ENCODE peak calls at places on chromosomes 12 and 14, in seven cellular contexts. Y, Z, B, R, J, P and S are unnamed samples.

GRCh38 chr12:123973552-123974341 is 732 bp downstream of the ZNF664 start:
- DNase-seq in J (peak; percentile 53), Y (peak; percentile 15), P (peak; percentile 49), B (peak; percentile 66), Z (no peak), R (peak; percentile 10), S (peak; percentile 73)

GRCh38 chr14:39426605-39427004 is 5.6 kb downstream of the FBXO33 start:
- DNase-seq in Y (no peak), R (peak; percentile 59), P (peak; percentile 31), B (no peak), J (peak; percentile 83), Z (no peak), S (no peak)

GRCh38 chr14:39447155-39447554 is 14.9 kb upstream of the FBXO33 start:
- DNase-seq in B (no peak), Z (no peak), Y (no peak), P (no peak), J (no peak), R (no peak), S (no peak)

GRCh38 chr12:76554411-76555225 is 5.0 kb downstream of the OSBPL8 start:
- DNase-seq in P (no peak), Y (no peak), J (peak; percentile 91), Z (no peak), B (no peak), R (no peak), S (no peak)

GRCh38 chr14:60250318-60251035 is 1.5 kb downstream of the PPM1A start:
- DNase-seq in Z (no peak), R (peak; percentile 9), Y (peak; percentile 9), B (no peak), J (peak; percentile 54), P (peak; percentile 53), S (peak; percentile 39)

GRCh38 chr12:54215990-54216579 is 27.3 kb upstream of the SMUG1 start:
- DNase-seq in R (no peak), Z (no peak), P (no peak), J (peak; percentile 81), Y (no peak), B (peak; percentile 76), S (no peak)

GRCh38 chr12:18750087-18750486 is 12.2 kb downstream of the CAPZA3 start:
- DNase-seq in B (no peak), J (no peak), Y (no peak), P (no peak), Z (no peak), R (peak; percentile 26), S (no peak)

GRCh38 chr12:116990971-116991966 is 80.5 kb downstream of the FBXW8 start:
- DNase-seq in Y (no peak), P (no peak), Z (no peak), B (no peak), J (no peak), R (peak; percentile 83), S (no peak)

GRCh38 chr14:57068511-57068910 is 200.2 kb downstream of the EXOC5 start:
- DNase-seq in P (no peak), R (no peak), Y (no peak), B (no peak), J (no peak), Z (no peak), S (peak; percentile 63)

GRCh38 chr12:45644521-45644920 is 85.0 kb upstream of the ARID2 start:
- DNase-seq in R (peak; percentile 71), Y (no peak), J (no peak), B (no peak), P (peak; percentile 83), Z (no peak), S (no peak)

DNA sequence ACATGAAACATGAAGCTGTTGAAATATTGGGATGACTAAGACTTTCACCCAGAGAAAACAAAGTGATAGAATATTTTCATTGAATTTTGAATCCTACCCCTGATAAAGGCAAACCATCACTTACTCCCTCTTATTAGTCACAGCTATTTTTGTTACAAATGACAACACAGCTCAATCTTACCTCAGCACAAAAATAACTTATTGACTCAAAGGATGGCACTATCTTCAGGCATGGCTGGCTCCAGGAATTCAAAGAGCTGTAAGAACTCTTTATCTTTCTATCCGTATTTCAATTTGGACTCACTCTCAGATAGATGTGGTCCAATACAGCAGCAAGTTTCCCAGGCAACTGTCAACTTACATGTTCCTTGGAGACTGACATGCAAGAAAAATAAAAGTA is 709.4 kb upstream of the MDGA2 start:
- DNase-seq in Y (no peak), J (no peak), Z (no peak), P (no peak), R (no peak), B (no peak), S (no peak)
- H3K9ac ChIP-seq in Y (no peak overlapping the region), J (no peak overlapping the region), Z (no peak overlapping the region), P (no peak overlapping the region), R (no peak overlapping the region), B (no peak overlapping the region), S (no peak overlapping the region)

DNA sequence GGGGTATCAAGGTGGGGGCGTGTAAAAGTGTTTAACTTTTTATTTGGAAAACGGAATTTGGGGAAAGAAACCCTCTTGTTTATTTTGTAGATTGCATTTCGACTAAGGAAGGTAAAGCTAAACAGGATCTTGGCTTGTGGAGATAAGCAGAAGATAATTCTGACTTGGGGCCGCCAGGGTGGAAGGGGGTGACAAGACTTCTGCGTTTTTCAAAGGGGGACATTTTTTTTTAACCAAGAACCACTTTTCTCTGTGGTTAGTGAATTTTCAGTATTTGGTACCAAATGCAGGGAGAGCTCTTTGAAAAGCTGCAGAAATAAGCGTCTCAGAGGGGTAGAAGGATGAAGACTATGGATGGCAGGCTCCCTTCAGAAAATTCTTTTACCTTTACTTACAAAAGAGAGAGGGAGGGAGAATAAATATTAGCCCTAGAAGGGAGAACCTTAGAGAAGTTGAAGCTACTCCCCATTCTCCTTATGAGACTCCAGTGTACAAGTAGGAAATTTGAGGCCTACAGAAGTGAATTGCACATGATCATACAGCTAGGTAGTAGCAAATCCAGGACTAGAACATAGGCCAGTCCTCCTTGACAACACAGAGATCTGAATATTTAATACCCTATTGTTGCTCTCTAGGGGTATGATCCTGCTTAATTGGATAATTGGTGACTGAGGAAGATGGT is 783 bp downstream of the MRPL52 start:
- DNase-seq in Y (no peak), B (no peak), P (no peak), Z (no peak), J (no peak), R (no peak), S (no peak)
- H3K9ac ChIP-seq in Y (no peak overlapping the region), B (peak overlapping the region; percentile 81), P (peak overlapping the region; percentile 91), Z (peak overlapping the region; percentile 90), J (peak overlapping the region; percentile 81), R (peak overlapping the region; percentile 84), S (peak overlapping the region; percentile 54)

DNA sequence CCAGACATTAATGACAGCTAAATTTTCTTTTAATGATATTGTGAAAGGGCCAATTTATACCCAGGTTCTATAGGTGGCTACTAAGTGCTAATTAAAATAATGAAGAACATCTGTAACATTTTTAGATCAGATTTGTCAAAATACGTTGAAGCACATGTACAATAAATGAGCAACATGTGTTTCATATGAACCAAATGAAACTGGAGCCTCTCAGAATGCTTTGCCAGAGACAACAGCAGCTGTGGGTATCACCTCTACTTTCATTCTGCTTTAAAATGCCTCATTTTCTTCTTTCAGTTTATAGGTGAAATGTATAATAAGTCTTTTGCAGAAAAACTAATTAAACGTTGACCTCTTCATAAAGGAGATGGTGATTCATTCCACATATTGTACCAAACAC is 26.1 kb upstream of the MYF6 start:
- DNase-seq in B (no peak), Z (no peak), P (no peak), Y (no peak), J (no peak), R (no peak), S (no peak)
- H3K9ac ChIP-seq in B (no peak overlapping the region), Z (no peak overlapping the region), P (no peak overlapping the region), Y (no peak overlapping the region), J (no peak overlapping the region), R (no peak overlapping the region), S (no peak overlapping the region)

GRCh38 chr14:104844306-104845032 is 20.6 kb upstream of the CEP170B start:
- DNase-seq in P (no peak), B (peak; percentile 56), Y (no peak), Z (no peak), R (no peak), J (no peak), S (peak; percentile 54)
- H3K9ac ChIP-seq in P (no peak overlapping the region), B (no peak overlapping the region), Y (peak overlapping the region; percentile 75), Z (peak overlapping the region; percentile 75), R (no peak overlapping the region), J (no peak overlapping the region), S (no peak overlapping the region)

GRCh38 chr14:69770559-69770958 is 3.6 kb downstream of the SRSF5 start:
- DNase-seq in J (no peak), B (no peak), R (no peak), P (no peak), Z (no peak), Y (no peak), S (no peak)
- H3K9ac ChIP-seq in J (no peak overlapping the region), B (no peak overlapping the region), R (no peak overlapping the region), P (no peak overlapping the region), Z (no peak overlapping the region), Y (no peak overlapping the region), S (no peak overlapping the region)

DNA sequence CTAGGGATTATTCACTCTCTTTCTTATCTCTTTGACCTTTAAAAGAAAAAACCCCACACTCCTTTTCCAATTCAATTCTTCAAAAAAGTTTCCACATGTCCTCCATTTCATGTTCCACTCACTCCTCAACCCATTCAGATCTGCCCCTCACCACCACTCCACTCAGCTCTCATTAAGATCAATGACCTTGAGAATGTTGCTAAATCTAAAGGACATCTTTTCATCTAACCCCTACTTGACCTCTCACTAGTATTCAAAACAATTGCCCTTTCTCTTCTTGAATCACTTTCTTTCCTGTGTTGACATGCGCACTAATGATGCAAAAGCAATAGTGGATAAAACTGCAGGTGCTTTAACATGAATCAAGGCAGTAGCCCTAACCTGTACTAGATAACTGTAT is 9.9 kb downstream of the HECTD1 start:
- DNase-seq in B (no peak), Y (no peak), R (no peak), J (no peak), P (no peak), Z (no peak), S (no peak)
- H3K9ac ChIP-seq in B (no peak overlapping the region), Y (no peak overlapping the region), R (no peak overlapping the region), J (no peak overlapping the region), P (no peak overlapping the region), Z (no peak overlapping the region), S (no peak overlapping the region)

GRCh38 chr12:122081697-122082221 is 3.2 kb downstream of the MLXIP start:
- DNase-seq in J (peak; percentile 54), R (peak; percentile 55), Z (no peak), B (no peak), P (peak; percentile 31), Y (no peak), S (no peak)

GRCh38 chr12:122079532-122080081 is 1.1 kb downstream of the MLXIP start:
- DNase-seq in P (no peak), Y (no peak), R (no peak), J (peak; percentile 65), Z (no peak), B (no peak), S (no peak)

GRCh38 chr12:122079038-122079531 is 529 bp downstream of the MLXIP start:
- DNase-seq in Y (no peak), B (peak; percentile 72), J (peak; percentile 56), Z (no peak), R (no peak), P (peak; percentile 28), S (peak; percentile 54)

GRCh38 chr12:122081108-122081696 is 2.6 kb downstream of the MLXIP start:
- DNase-seq in Y (no peak), R (no peak), B (no peak), Z (no peak), J (no peak), P (peak; percentile 90), S (no peak)

GRCh38 chr12:122080149-122081107 is 1.9 kb downstream of the MLXIP start:
- DNase-seq in P (peak; percentile 91), J (peak; percentile 56), B (no peak), Z (no peak), R (peak; percentile 86), Y (no peak), S (peak; percentile 40)
- H3K9ac ChIP-seq in P (peak overlapping the region; percentile 89), J (peak overlapping the region; percentile 96), B (no peak overlapping the region), Z (peak overlapping the region; percentile 90), R (peak overlapping the region; percentile 88), Y (no peak overlapping the region), S (no peak overlapping the region)